ENCODE peak calls at places on chromosomes 12 and 14, in nine cellular contexts. N, W, S, G, E, Y, T, X and B are unnamed samples.

GRCh38 chr12:108193493-108193892 is 64.4 kb downstream of the WSCD2 start:
- DNase-seq in X (no peak), N (no peak), T (no peak), Y (no peak), W (no peak), G (no peak), E (no peak), S (no peak), B (no peak)

GRCh38 chr12:100187068-100187467 is 13.5 kb upstream of the ACTR6 start:
- DNase-seq in E (no peak), Y (no peak), T (no peak), S (no peak), G (no peak), N (no peak), X (no peak), W (no peak), B (no peak)

GRCh38 chr12:131509706-131510105 is 201.2 kb upstream of the SFSWAP start:
- DNase-seq in N (no peak), W (no peak), Y (no peak), G (no peak), E (no peak), T (no peak), S (no peak), X (no peak), B (no peak)

GRCh38 chr12:116299548-116300150 is 22.2 kb upstream of the MED13L start:
- DNase-seq in W (no peak), Y (no peak), G (no peak), S (no peak), N (no peak), T (no peak), X (no peak), E (no peak), B (no peak)

GRCh38 chr14:54474232-54474793 is 14.5 kb downstream of the GMFB start:
- DNase-seq in S (no peak), W (no peak), X (no peak), T (no peak), Y (no peak), N (no peak), G (no peak), E (no peak), B (no peak)

GRCh38 chr12:2256453-2256852 is 203.7 kb downstream of the CACNA1C start:
- DNase-seq in N (no peak), G (peak), Y (no peak), S (no peak), W (no peak), T (no peak), X (no peak), E (no peak), B (no peak)

GRCh38 chr12:89971880-89972279 is 263.2 kb upstream of the ATP2B1 start:
- DNase-seq in S (no peak), Y (no peak), T (no peak), G (no peak), X (no peak), N (peak), E (peak), W (no peak), B (no peak)

GRCh38 chr12:100251917-100252316 is 15.0 kb downstream of the DEPDC4 start:
- DNase-seq in W (no peak), X (no peak), N (no peak), S (no peak), Y (peak), E (no peak), T (no peak), G (no peak), B (no peak)

GRCh38 chr12:101857043-101857558 is 20.3 kb upstream of the DRAM1 start:
- DNase-seq in S (no peak), Y (no peak), T (no peak), G (peak), E (peak), N (no peak), X (no peak), W (no peak), B (peak)

GRCh38 chr12:38838211-38838850 is 67.1 kb downstream of the CPNE8 start:
- DNase-seq in T (no peak), W (no peak), N (no peak), Y (no peak), S (no peak), X (no peak), G (no peak), E (no peak), B (no peak)

GRCh38 chr14:99660006-99660566 is 15.2 kb downstream of the HHIPL1 start:
- DNase-seq in Y (no peak), S (no peak), T (peak), X (no peak), G (no peak), E (no peak), W (no peak), N (no peak), B (no peak)

GRCh38 chr12:109995703-109996482 is at the start of gene GIT2:
- DNase-seq in W (peak), X (peak), G (no peak), N (peak), S (peak), T (peak), Y (peak), E (peak), B (peak)

GRCh38 chr12:101695698-101696097 is 1.7 kb upstream of the CHPT1 start:
- DNase-seq in E (no peak), S (no peak), N (no peak), X (no peak), W (no peak), Y (no peak), G (no peak), T (no peak), B (no peak)

GRCh38 chr12:53231859-53232640 is at the start of gene RARG:
- DNase-seq in W (peak), X (no peak), S (no peak), G (no peak), T (no peak), Y (no peak), E (peak), N (peak), B (peak)

GRCh38 chr12:116360579-116361403 is 83.3 kb upstream of the MED13L start:
- DNase-seq in E (no peak), X (no peak), W (no peak), Y (no peak), G (no peak), S (no peak), N (no peak), T (no peak), B (no peak)

GRCh38 chr12:124904306-124905098 is 9.9 kb downstream of the UBC start:
- DNase-seq in S (no peak), Y (peak), N (peak), G (peak), T (peak), W (no peak), X (no peak), E (peak), B (peak)

GRCh38 chr14:90797451-90797850 is 18.8 kb downstream of the TTC7B start:
- DNase-seq in Y (no peak), W (no peak), X (no peak), S (no peak), G (no peak), E (peak), N (no peak), T (no peak), B (no peak)

GRCh38 chr14:24430682-24431568 is 1.2 kb downstream of the KHNYN start:
- DNase-seq in W (peak), T (no peak), G (no peak), E (no peak), S (peak), X (no peak), N (peak), Y (no peak), B (no peak)